ENCODE peak calls at places on chromosomes 16 and 17, in four cellular contexts. D, B, T and U are unnamed samples.
A peak's percentile ranks its signal among the peaks of the same experiment; 100 is the strongest.

GRCh38 chr16:48611329-48612137 is 1.6 kb upstream of the N4BP1 start:
- DNase-seq in T (no peak), D (peak; percentile 79), B (peak; percentile 58), U (no peak)

GRCh38 chr16:10178079-10178478 is 4.1 kb downstream of the GRIN2A start:
- DNase-seq in T (no peak), B (no peak), D (no peak), U (no peak)

GRCh38 chr16:79599256-79599836 is 1.2 kb downstream of the MAF start:
- DNase-seq in B (no peak), T (peak; percentile 66), D (no peak), U (no peak)

GRCh38 chr17:47009759-47010594 is 30.9 kb upstream of the RPRML start:
- DNase-seq in D (no peak), T (no peak), B (no peak), U (no peak)

GRCh38 chr17:83180996-83181481 is 101.6 kb downstream of the METRNL start:
- DNase-seq in D (no peak), B (no peak), T (peak; percentile 81), U (no peak)

GRCh38 chr16:64892843-64893242 is 229.0 kb downstream of the CDH11 start:
- DNase-seq in B (no peak), T (no peak), D (no peak), U (no peak)

GRCh38 chr17:50774225-50774803 is 7.0 kb upstream of the ANKRD40CL start:
- DNase-seq in D (no peak), B (no peak), T (no peak), U (no peak)

GRCh38 chr17:39800540-39800939 is 62.8 kb downstream of the GRB7 start:
- DNase-seq in B (peak; percentile 77), T (no peak), D (no peak), U (no peak)

GRCh38 chr17:77497578-77497934 is 356.8 kb downstream of the SEC14L1 start:
- DNase-seq in T (peak; percentile 33), D (no peak), B (no peak), U (no peak)

GRCh38 chr17:39979865-39980401 is 674 bp upstream of the PSMD3 start:
- DNase-seq in D (peak; percentile 48), T (peak; percentile 67), B (no peak), U (no peak)

GRCh38 chr16:23174622-23175021 is 7.9 kb upstream of the SCNN1G start:
- DNase-seq in D (no peak), B (no peak), T (no peak), U (peak; percentile 55)

GRCh38 chr16:23172549-23172948 is 10.0 kb upstream of the SCNN1G start:
- DNase-seq in B (no peak), D (no peak), T (no peak), U (no peak)

DNA sequence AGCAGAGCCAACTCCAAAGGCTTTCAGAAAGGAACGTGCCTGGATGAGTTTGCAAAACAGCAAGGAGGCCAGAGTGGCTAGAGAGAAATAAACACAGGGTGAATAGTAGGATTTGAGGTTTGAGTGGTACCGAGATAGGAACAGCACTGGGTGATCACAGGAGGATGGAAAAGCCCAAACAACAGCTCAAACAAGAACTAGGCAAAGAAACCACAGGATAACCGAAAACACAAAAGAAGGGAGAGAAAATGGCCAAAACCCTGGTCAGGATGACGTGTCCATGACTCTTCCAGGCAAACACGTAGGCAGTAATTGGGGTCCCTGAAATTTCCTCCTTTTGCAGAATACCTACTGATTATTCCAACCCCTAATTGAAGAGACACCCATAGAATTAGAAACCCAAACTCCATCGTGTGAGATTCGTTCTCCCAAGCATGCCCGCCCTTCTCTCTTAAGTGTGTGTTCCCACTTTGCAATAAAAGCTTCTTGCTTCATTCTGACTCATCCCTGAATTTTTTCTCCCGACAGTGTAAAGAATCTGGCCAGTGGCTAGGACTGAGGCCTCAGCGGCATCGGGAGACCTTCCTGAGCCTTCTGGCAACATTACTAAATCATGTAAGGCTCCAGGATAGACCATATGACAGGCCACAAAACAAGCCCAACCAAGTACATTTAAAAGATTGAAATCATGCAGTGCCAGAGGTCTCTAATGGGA is 11.2 kb upstream of the SCNN1G start:
- DNase-seq in D (no peak), T (no peak), B (no peak), U (no peak)
- TF ChIP-seq JUND in D (no peak), T (no peak), B (no peak), U (no peak)

DNA sequence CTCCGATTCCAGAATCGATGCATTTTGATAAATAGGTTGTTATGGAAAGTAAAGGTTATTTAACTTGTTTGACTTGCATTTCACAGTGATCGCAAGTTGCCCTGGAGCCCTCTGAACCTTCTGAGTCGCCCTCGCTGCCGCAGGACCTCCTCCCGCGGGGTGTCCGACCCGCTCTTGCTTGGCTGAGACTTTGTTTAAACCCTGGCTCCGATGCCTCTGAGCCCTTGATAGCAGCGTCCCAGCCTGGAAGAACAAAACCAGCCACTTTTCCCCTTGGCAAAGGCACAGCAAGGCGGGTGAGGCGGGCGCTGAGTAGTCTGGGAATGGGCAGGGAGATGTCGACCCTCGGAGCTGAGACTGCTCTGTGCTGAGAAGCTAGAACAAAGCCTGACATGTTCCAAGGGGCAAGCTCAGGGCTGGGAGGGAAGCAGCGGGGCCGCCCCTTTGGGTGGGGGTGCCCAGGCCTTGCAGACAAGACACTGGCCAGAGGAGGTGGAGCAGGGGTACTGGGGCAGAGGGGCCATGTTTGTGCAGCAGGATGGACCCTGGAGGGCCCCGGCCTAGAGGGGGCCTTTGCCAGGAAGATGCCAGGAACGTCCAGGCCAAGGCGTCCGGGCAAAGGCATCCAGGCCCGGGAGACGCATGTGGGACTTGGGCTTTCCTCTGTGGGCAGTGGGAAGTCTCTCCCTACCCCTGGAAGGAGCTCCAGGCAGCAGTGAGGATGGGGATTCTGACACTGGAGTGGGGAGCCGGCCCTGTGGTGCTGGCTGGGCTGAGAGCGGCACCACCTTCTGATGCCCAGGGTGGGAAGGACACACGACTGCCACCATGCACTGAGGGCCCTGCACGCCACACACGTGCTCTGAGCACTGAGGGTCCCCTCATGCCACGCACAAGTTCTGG is 30.3 kb upstream of the CDH15 start:
- DNase-seq in D (no peak), T (no peak), B (no peak), U (no peak)
- TF ChIP-seq JUND in D (no peak), T (no peak), B (no peak), U (no peak)

DNA sequence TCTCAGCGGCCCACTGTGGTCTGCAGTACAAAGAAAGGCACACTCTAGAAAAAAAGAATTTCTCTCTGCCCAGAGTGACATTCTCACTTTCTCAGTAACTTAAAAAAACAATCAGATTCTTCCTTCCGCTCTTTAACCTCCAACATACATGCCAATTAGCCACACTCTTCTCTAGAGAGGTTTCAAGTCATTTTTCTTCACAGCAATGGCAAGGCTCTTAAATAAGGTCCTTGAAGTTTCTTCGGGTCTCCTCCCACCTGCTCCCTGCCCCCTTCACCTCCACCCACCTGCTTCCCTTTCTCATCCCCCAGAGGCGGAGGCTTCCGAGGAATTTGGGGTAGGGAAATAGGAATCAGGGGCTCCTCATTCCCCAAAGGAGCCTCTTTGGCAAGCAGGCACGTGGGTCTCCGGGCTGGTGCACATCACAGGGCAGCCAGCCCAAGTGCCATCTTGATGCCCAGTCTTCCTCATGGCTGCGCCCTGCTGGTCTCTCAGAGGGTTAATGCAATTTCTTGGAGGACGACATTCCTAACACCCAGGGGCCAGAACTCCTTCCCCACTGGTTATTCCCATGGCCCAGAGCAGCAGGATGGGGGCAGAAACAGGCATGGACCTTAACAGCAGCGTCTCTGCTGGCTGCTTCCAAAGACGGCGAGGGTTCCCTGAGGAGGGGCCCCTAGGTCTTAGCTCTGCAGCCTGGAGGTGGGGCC is 865 bp upstream of the MEOX1 start:
- DNase-seq in B (peak; percentile 75), T (no peak), D (no peak), U (no peak)
- TF ChIP-seq JUND in B (no peak), T (no peak), D (no peak), U (no peak)

DNA sequence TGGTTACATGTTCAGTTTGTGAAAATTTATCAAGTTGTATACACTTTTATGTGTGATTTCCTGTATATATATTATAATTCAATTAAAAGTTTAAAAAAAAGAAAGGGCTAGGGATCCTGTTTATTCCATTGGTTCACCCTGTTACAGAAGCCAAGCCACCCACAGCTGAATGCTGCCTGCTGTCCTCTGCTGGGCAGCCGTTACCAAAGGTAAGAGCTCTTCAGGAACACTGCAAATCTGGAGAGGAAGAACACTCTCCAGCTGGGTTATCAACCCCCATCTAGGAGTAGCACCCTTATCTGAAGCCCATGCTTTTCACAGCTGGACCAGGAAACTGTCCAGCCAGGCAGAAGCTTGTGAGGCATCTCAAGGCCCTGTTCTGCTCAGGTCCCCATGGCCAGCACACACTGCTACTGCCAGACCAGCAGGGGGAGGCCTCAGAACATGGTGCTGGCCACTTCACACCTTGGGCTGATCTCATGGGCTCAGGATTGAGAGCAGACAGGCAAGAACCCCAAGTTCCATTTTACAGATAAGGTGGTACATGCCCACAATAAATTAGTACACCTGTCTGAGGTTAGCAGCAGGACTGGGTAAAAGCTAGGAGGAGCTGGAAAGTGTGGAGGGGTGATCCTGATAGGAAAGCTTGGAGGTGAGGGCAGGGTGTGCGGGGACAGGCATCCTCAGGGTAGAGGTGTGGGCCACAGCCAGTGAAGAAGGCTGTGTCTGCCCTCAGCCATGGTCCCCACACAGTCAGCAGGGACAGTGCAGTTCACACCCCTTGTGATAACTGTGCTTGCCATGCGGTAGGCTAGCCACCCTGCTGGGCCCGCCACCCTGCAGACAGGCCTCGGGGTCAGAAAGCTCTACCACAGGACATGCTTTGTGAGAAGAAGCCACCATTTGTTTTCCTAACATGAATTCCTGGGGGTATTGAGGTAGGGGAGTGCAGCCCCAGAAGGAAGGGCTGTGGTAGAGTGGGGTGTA is 54.3 kb upstream of the SREBF1 start:
- DNase-seq in B (no peak), D (peak; percentile 70), T (peak; percentile 71), U (peak; percentile 50)
- TF ChIP-seq JUND in B (no peak), D (no peak), T (no peak), U (no peak)

DNA sequence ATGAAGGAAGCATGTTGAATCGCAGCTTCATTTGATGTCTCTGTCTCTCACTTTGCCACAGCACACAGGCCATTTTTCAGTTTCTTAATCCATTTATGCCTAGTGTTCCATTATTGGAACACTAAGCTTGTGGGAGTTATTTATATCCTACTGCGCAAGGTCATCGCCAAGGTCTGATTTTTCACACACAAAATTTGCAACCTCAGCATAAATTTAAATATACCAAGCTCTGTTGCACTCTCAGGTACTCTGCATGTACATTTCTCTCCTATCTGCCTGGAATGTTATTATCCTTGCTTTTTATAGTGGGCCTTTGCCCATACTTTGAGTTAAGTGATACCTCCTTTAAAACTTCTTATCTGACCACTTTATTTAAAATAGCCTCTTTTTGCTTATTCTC is 519.2 kb upstream of the TOM1L1 start:
- DNase-seq in T (no peak), D (no peak), B (no peak), U (no peak)
- TF ChIP-seq JUND in T (no peak), D (no peak), B (no peak), U (no peak)

DNA sequence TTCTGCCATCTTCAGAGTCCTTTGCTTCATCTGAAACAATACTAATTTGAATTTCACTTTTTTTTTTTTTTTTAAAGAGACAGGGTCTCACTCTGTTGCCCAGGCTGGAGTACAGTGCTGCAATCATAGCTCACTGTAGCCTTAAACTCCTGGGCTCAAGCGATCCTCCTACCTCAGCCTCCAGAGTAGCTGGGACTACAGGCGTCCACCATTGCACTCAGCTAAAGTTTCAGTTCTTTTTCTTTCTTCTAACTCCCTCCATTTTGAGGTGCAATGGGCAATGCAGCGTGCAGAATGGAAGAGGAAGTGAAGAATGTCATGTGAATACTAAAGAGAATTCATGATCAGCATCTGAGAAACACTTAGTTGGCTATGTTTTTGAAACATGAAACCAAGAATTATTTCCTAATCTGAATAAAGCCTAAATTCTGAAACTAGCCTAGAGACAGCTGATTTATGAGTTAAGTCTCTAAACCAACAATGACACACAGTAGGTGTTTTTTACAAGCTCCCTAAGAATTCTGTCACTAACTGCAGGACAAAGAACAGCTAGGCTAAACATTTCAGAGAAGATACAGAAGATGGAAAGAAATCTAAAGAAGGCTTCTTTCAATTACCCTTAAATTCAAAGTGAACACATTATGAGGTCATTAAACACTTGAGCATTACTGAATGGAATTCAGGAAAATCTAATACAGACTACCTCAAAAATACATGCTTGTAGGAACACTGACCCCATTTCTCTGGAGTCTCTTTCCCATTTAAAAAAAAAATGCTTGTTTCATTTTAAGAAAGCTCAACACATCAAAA is 21.0 kb downstream of the SNN start:
- DNase-seq in B (peak; percentile 89), D (no peak), T (no peak), U (no peak)
- TF ChIP-seq JUND in B (no peak), D (no peak), T (no peak), U (no peak)